ENCODE peak calls at places on chromosomes 13 and 19, in six cellular contexts. One of them, this sample, is unnamed.

GRCh38 chr19:50420127-50420526 is 1.4 kb downstream of the SPIB start:
- DNase-seq in GM23338: no peak
- DNase-seq in uterus: no peak
- DNase-seq in tibial artery: no peak
- DNase-seq in IMR-90: no peak
- DNase-seq in colonic mucosa: no peak
- DNase-seq in this sample: no peak

GRCh38 chr13:79736356-79736755 is 255.4 kb downstream of the NDFIP2 start:
- DNase-seq in GM23338: no peak
- DNase-seq in uterus: no peak
- DNase-seq in tibial artery: no peak
- DNase-seq in IMR-90: no peak
- DNase-seq in colonic mucosa: no peak
- DNase-seq in this sample: no peak

GRCh38 chr13:47897411-47898050 is 103.5 kb downstream of the SUCLA2 start:
- DNase-seq in GM23338: peak; percentile 69
- DNase-seq in uterus: no peak
- DNase-seq in tibial artery: no peak
- DNase-seq in IMR-90: peak; percentile 36
- DNase-seq in colonic mucosa: no peak
- DNase-seq in this sample: no peak

GRCh38 chr13:51006067-51006800 is 96.6 kb downstream of the RNASEH2B start:
- DNase-seq in GM23338: no peak
- DNase-seq in uterus: peak; percentile 63
- DNase-seq in tibial artery: no peak
- DNase-seq in IMR-90: no peak
- DNase-seq in colonic mucosa: no peak
- DNase-seq in this sample: no peak

GRCh38 chr13:76715621-76716020 is 170.6 kb downstream of the KCTD12 start:
- DNase-seq in GM23338: peak; percentile 24
- DNase-seq in uterus: no peak
- DNase-seq in tibial artery: no peak
- DNase-seq in IMR-90: no peak
- DNase-seq in colonic mucosa: no peak
- DNase-seq in this sample: no peak

GRCh38 chr19:869245-870177 is 10.0 kb downstream of the CFD start:
- DNase-seq in GM23338: no peak
- DNase-seq in uterus: peak; percentile 94
- DNase-seq in tibial artery: peak; percentile 85
- DNase-seq in IMR-90: peak; percentile 96
- DNase-seq in colonic mucosa: peak; percentile 65
- DNase-seq in this sample: peak; percentile 53

GRCh38 chr13:28530729-28531194 is 35.8 kb upstream of the FLT1 start:
- DNase-seq in GM23338: no peak
- DNase-seq in uterus: no peak
- DNase-seq in tibial artery: no peak
- DNase-seq in IMR-90: no peak
- DNase-seq in colonic mucosa: no peak
- DNase-seq in this sample: no peak

GRCh38 chr19:37251308-37252229 is 33.6 kb downstream of the ZNF383 start:
- DNase-seq in GM23338: no peak
- DNase-seq in uterus: peak; percentile 70
- DNase-seq in tibial artery: peak; percentile 71
- DNase-seq in IMR-90: peak; percentile 97
- DNase-seq in colonic mucosa: peak; percentile 73
- DNase-seq in this sample: peak; percentile 78

GRCh38 chr13:41268764-41269163 is 5.4 kb upstream of the MTRF1 start:
- DNase-seq in GM23338: peak; percentile 69
- DNase-seq in uterus: no peak
- DNase-seq in tibial artery: no peak
- DNase-seq in IMR-90: peak; percentile 28
- DNase-seq in colonic mucosa: no peak
- DNase-seq in this sample: no peak

GRCh38 chr13:100124265-100124664 is 35.4 kb downstream of the PCCA start:
- DNase-seq in GM23338: no peak
- DNase-seq in uterus: no peak
- DNase-seq in tibial artery: no peak
- DNase-seq in IMR-90: peak; percentile 64
- DNase-seq in colonic mucosa: no peak
- DNase-seq in this sample: no peak

GRCh38 chr19:2974342-2974932 is 2.9 kb upstream of the TLE6 start:
- DNase-seq in GM23338: no peak
- DNase-seq in uterus: peak; percentile 71
- DNase-seq in tibial artery: peak; percentile 81
- DNase-seq in IMR-90: no peak
- DNase-seq in colonic mucosa: peak; percentile 35
- DNase-seq in this sample: no peak

GRCh38 chr13:38755792-38756191 is 68.9 kb downstream of the FREM2 start:
- DNase-seq in GM23338: no peak
- DNase-seq in uterus: no peak
- DNase-seq in tibial artery: no peak
- DNase-seq in IMR-90: no peak
- DNase-seq in colonic mucosa: no peak
- DNase-seq in this sample: no peak

GRCh38 chr13:98509271-98510155 is 67.4 kb downstream of the STK24 start:
- DNase-seq in GM23338: no peak
- DNase-seq in uterus: no peak
- DNase-seq in tibial artery: peak; percentile 86
- DNase-seq in IMR-90: peak; percentile 92
- DNase-seq in colonic mucosa: peak; percentile 78
- DNase-seq in this sample: peak; percentile 80

GRCh38 chr13:44855860-44856259 is 133.4 kb downstream of the NUFIP1 start:
- DNase-seq in GM23338: no peak
- DNase-seq in uterus: no peak
- DNase-seq in tibial artery: no peak
- DNase-seq in IMR-90: no peak
- DNase-seq in colonic mucosa: no peak
- DNase-seq in this sample: no peak

GRCh38 chr13:112849500-112849899 is 119.5 kb upstream of the MCF2L start:
- DNase-seq in GM23338: no peak
- DNase-seq in uterus: no peak
- DNase-seq in tibial artery: no peak
- DNase-seq in IMR-90: peak; percentile 16
- DNase-seq in colonic mucosa: no peak
- DNase-seq in this sample: no peak

GRCh38 chr13:110312669-110313031 is 5.6 kb downstream of the COL4A2 start:
- DNase-seq in GM23338: no peak
- DNase-seq in uterus: peak; percentile 28
- DNase-seq in tibial artery: no peak
- DNase-seq in IMR-90: peak; percentile 93
- DNase-seq in colonic mucosa: no peak
- DNase-seq in this sample: no peak

GRCh38 chr19:23916991-23917390 is 2.3 kb downstream of the ZNF726 start:
- DNase-seq in GM23338: no peak
- DNase-seq in uterus: no peak
- DNase-seq in tibial artery: no peak
- DNase-seq in IMR-90: peak; percentile 10
- DNase-seq in colonic mucosa: no peak
- DNase-seq in this sample: no peak

GRCh38 chr19:6423499-6424189 is 967 bp downstream of the KHSRP start:
- DNase-seq in GM23338: peak; percentile 74
- DNase-seq in uterus: peak; percentile 34
- DNase-seq in tibial artery: no peak
- DNase-seq in IMR-90: peak; percentile 42
- DNase-seq in colonic mucosa: peak; percentile 55
- DNase-seq in this sample: no peak

GRCh38 chr19:45442927-45443461 is 19.3 kb upstream of the ERCC1 start:
- DNase-seq in GM23338: peak; percentile 69
- DNase-seq in uterus: peak; percentile 44
- DNase-seq in tibial artery: peak; percentile 79
- DNase-seq in IMR-90: peak; percentile 59
- DNase-seq in colonic mucosa: peak; percentile 58
- DNase-seq in this sample: peak; percentile 75

GRCh38 chr13:104900186-104900817 is 1635.2 kb downstream of the EFNB2 start:
- DNase-seq in GM23338: no peak
- DNase-seq in uterus: no peak
- DNase-seq in tibial artery: no peak
- DNase-seq in IMR-90: no peak
- DNase-seq in colonic mucosa: no peak
- DNase-seq in this sample: no peak

GRCh38 chr13:40379794-40380608 is 286.4 kb downstream of the FOXO1 start:
- DNase-seq in GM23338: peak; percentile 72
- DNase-seq in uterus: no peak
- DNase-seq in tibial artery: no peak
- DNase-seq in IMR-90: no peak
- DNase-seq in colonic mucosa: no peak
- DNase-seq in this sample: no peak

GRCh38 chr13:22427041-22427440 is 753.7 kb upstream of the SGCG start:
- DNase-seq in GM23338: no peak
- DNase-seq in uterus: no peak
- DNase-seq in tibial artery: no peak
- DNase-seq in IMR-90: no peak
- DNase-seq in colonic mucosa: no peak
- DNase-seq in this sample: no peak

GRCh38 chr13:31851201-31851600 is 111.9 kb downstream of the RXFP2 start:
- DNase-seq in GM23338: no peak
- DNase-seq in uterus: no peak
- DNase-seq in tibial artery: no peak
- DNase-seq in IMR-90: no peak
- DNase-seq in colonic mucosa: no peak
- DNase-seq in this sample: no peak

DNA sequence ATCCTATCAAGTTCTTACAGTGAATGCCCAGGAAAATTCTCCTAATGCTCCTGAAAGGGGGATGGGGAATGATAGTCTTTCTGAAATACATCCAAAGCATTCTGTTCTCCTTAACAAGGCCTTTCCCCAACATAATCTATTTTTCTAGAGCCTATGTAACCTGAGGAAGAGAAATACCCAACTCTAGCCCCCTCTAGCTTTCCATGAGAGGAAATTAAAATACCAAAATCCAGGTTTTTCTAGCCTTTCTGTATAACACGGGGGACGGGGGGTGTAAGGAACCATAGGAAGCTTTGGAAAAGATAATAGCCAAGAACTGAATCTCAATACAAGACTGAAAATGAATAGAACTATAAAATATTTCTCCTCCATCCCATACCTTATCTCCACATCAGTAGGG is 815.9 kb downstream of the SLITRK6 start:
- DNase-seq in GM23338: peak; percentile 37
- DNase-seq in uterus: no peak
- DNase-seq in tibial artery: no peak
- DNase-seq in IMR-90: no peak
- DNase-seq in colonic mucosa: no peak
- DNase-seq in this sample: no peak
- TF ChIP-seq CTCF in GM23338: peak; percentile 43
- TF ChIP-seq CTCF in uterus: no peak
- TF ChIP-seq CTCF in tibial artery: no peak
- TF ChIP-seq CTCF in IMR-90: no peak
- TF ChIP-seq CTCF in colonic mucosa: no peak
- TF ChIP-seq CTCF in this sample: no peak

GRCh38 chr19:16873603-16874002 is 15.2 kb upstream of the F2RL3 start:
- DNase-seq in GM23338: no peak
- DNase-seq in uterus: no peak
- DNase-seq in tibial artery: no peak
- DNase-seq in IMR-90: no peak
- DNase-seq in colonic mucosa: no peak
- DNase-seq in this sample: no peak

GRCh38 chr19:16875584-16876555 is 12.9 kb upstream of the F2RL3 start:
- DNase-seq in GM23338: no peak
- DNase-seq in uterus: no peak
- DNase-seq in tibial artery: no peak
- DNase-seq in IMR-90: no peak
- DNase-seq in colonic mucosa: no peak
- DNase-seq in this sample: no peak

GRCh38 chr19:16872728-16873127 is 16.1 kb upstream of the F2RL3 start:
- DNase-seq in GM23338: no peak
- DNase-seq in uterus: no peak
- DNase-seq in tibial artery: no peak
- DNase-seq in IMR-90: no peak
- DNase-seq in colonic mucosa: no peak
- DNase-seq in this sample: no peak

GRCh38 chr19:16876904-16877361 is 11.9 kb upstream of the F2RL3 start:
- DNase-seq in GM23338: no peak
- DNase-seq in uterus: no peak
- DNase-seq in tibial artery: no peak
- DNase-seq in IMR-90: no peak
- DNase-seq in colonic mucosa: no peak
- DNase-seq in this sample: no peak

DNA sequence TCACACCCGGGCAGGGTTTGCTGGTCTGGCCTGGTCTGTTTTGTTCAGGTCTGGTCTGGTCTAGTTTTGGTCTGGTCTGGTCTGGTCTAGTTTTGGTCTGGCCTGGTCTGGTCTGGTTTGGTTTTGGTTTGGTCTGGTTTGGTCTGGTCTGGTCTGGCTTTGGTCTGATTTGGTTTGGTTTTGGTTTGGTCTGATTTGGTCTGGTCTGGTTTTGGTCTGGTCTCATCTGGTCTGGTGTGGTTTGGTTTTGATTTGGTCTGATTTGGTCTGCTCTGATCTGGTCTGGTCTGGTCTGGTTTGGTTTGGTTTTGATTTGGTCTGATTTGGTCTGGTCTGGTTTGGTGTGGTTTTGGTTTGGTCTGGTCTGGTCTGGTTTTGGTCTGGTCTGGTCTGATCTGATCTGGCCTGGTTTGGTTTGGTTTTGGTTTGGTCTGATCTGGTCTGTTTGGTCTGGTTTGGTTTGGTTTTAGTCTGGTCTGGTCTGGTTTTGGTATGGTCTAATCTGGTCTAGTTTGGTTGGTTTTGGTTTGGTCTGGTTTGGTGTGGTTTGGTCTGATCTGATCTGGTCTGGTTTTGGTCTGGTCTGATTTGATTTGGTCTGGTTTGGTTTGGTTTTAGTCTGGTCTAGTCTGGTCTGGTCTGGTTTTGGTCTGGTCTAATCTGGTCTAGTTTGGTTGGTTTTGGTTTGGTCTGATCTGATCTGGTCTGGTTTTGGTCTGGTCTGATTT is 14.4 kb upstream of the F2RL3 start:
- DNase-seq in GM23338: no peak
- DNase-seq in uterus: no peak
- DNase-seq in tibial artery: no peak
- DNase-seq in IMR-90: no peak
- DNase-seq in colonic mucosa: no peak
- DNase-seq in this sample: no peak
- H3K36me3 ChIP-seq in GM23338: peaks cover 10% of the 10 kb centered on the region
- H3K36me3 ChIP-seq in uterus: no peaks in the 10 kb centered on the region
- H3K36me3 ChIP-seq in tibial artery: peaks cover 60% of the 10 kb centered on the region
- H3K36me3 ChIP-seq in IMR-90: peaks cover 75% of the 10 kb centered on the region
- H3K36me3 ChIP-seq in colonic mucosa: peaks cover 8% of the 10 kb centered on the region
- H3K36me3 ChIP-seq in this sample: no peaks in the 10 kb centered on the region

DNA sequence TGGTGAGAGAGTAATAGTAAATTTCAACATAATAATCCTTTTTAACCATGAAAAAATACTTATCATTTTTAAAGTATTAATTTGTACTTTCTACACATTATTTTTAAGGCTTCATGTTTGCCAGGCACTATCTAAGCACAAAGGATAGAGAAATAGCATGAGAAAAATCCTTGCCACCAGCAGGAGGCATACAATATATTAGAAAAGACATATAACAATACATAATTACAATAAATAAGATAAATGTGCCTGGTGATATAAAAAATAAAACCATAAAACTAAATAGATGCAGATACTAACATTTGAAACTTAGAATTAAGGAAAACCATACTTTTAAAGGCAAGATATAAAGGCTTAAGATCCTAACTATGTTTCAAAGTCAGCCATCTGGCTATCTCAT is 1256.4 kb downstream of the DIAPH3 start:
- DNase-seq in GM23338: no peak
- DNase-seq in uterus: no peak
- DNase-seq in tibial artery: no peak
- DNase-seq in IMR-90: peak; percentile 0
- DNase-seq in colonic mucosa: no peak
- DNase-seq in this sample: no peak
- H3K4me3 ChIP-seq in GM23338: no peak overlapping the region
- H3K4me3 ChIP-seq in uterus: no peak overlapping the region
- H3K4me3 ChIP-seq in tibial artery: no peak overlapping the region
- H3K4me3 ChIP-seq in IMR-90: no peak overlapping the region
- H3K4me3 ChIP-seq in colonic mucosa: no peak overlapping the region
- H3K4me3 ChIP-seq in this sample: no peak overlapping the region

GRCh38 chr19:4080473-4080872 is 13.8 kb upstream of the ZBTB7A start:
- DNase-seq in GM23338: no peak
- DNase-seq in uterus: no peak
- DNase-seq in tibial artery: no peak
- DNase-seq in IMR-90: no peak
- DNase-seq in colonic mucosa: no peak
- DNase-seq in this sample: no peak
- TF ChIP-seq CTCF in GM23338: no peak
- TF ChIP-seq CTCF in uterus: no peak
- TF ChIP-seq CTCF in tibial artery: no peak
- TF ChIP-seq CTCF in IMR-90: no peak
- TF ChIP-seq CTCF in colonic mucosa: no peak
- TF ChIP-seq CTCF in this sample: no peak